ENCODE peak calls at places on chromosomes 13 and 19, in ten cellular contexts. One of them, this sample, is unnamed.

GRCh38 chr13:69683921-69684663 is 423.5 kb upstream of the ATXN8OS start:
- DNase-seq in GM23338: no peak
- DNase-seq in mammary epithelial cell: no peak
- DNase-seq in A673: no peak
- DNase-seq in foreskin fibroblast: no peak
- DNase-seq in PC-3: no peak
- DNase-seq in tibial nerve: no peak
- DNase-seq in uterus: no peak
- DNase-seq in ascending aorta: no peak
- DNase-seq in AG04449: no peak
- DNase-seq in this sample: no peak

GRCh38 chr13:34853161-34853560 is 88.9 kb upstream of the NBEA start:
- DNase-seq in GM23338: no peak
- DNase-seq in mammary epithelial cell: no peak
- DNase-seq in A673: no peak
- DNase-seq in foreskin fibroblast: no peak
- DNase-seq in PC-3: no peak
- DNase-seq in tibial nerve: no peak
- DNase-seq in uterus: no peak
- DNase-seq in ascending aorta: no peak
- DNase-seq in AG04449: no peak
- DNase-seq in this sample: no peak

GRCh38 chr19:40604647-40605200 is 3.6 kb downstream of the LTBP4 start:
- DNase-seq in GM23338: no peak
- DNase-seq in mammary epithelial cell: peak; percentile 41
- DNase-seq in A673: no peak
- DNase-seq in foreskin fibroblast: no peak
- DNase-seq in PC-3: peak; percentile 42
- DNase-seq in tibial nerve: no peak
- DNase-seq in uterus: no peak
- DNase-seq in ascending aorta: no peak
- DNase-seq in AG04449: no peak
- DNase-seq in this sample: peak; percentile 76

GRCh38 chr13:80337706-80338105 is 3.2 kb downstream of the SPRY2 start:
- DNase-seq in GM23338: no peak
- DNase-seq in mammary epithelial cell: peak; percentile 29
- DNase-seq in A673: no peak
- DNase-seq in foreskin fibroblast: no peak
- DNase-seq in PC-3: no peak
- DNase-seq in tibial nerve: no peak
- DNase-seq in uterus: no peak
- DNase-seq in ascending aorta: no peak
- DNase-seq in AG04449: no peak
- DNase-seq in this sample: no peak

GRCh38 chr13:45092668-45093067 is 27.6 kb upstream of the GTF2F2 start:
- DNase-seq in GM23338: no peak
- DNase-seq in mammary epithelial cell: peak; percentile 56
- DNase-seq in A673: no peak
- DNase-seq in foreskin fibroblast: peak; percentile 66
- DNase-seq in PC-3: peak; percentile 60
- DNase-seq in tibial nerve: no peak
- DNase-seq in uterus: no peak
- DNase-seq in ascending aorta: no peak
- DNase-seq in AG04449: no peak
- DNase-seq in this sample: no peak

GRCh38 chr19:7869910-7870511 is 4.2 kb downstream of the PRR36 start:
- DNase-seq in GM23338: peak; percentile 96
- DNase-seq in mammary epithelial cell: peak; percentile 41
- DNase-seq in A673: peak; percentile 93
- DNase-seq in foreskin fibroblast: peak; percentile 54
- DNase-seq in PC-3: peak; percentile 87
- DNase-seq in tibial nerve: no peak
- DNase-seq in uterus: peak; percentile 46
- DNase-seq in ascending aorta: no peak
- DNase-seq in AG04449: no peak
- DNase-seq in this sample: no peak

GRCh38 chr13:45445053-45445452 is 19.7 kb upstream of the COG3 start:
- DNase-seq in GM23338: no peak
- DNase-seq in mammary epithelial cell: no peak
- DNase-seq in A673: no peak
- DNase-seq in foreskin fibroblast: no peak
- DNase-seq in PC-3: no peak
- DNase-seq in tibial nerve: no peak
- DNase-seq in uterus: no peak
- DNase-seq in ascending aorta: peak; percentile 13
- DNase-seq in AG04449: no peak
- DNase-seq in this sample: no peak

GRCh38 chr13:94700051-94700535 is 12.3 kb downstream of the SOX21 start:
- DNase-seq in GM23338: no peak
- DNase-seq in mammary epithelial cell: no peak
- DNase-seq in A673: no peak
- DNase-seq in foreskin fibroblast: no peak
- DNase-seq in PC-3: no peak
- DNase-seq in tibial nerve: no peak
- DNase-seq in uterus: no peak
- DNase-seq in ascending aorta: no peak
- DNase-seq in AG04449: no peak
- DNase-seq in this sample: no peak

GRCh38 chr19:11024259-11024658 is 63.4 kb downstream of the SMARCA4 start:
- DNase-seq in GM23338: no peak
- DNase-seq in mammary epithelial cell: no peak
- DNase-seq in A673: no peak
- DNase-seq in foreskin fibroblast: peak; percentile 33
- DNase-seq in PC-3: no peak
- DNase-seq in tibial nerve: no peak
- DNase-seq in uterus: no peak
- DNase-seq in ascending aorta: no peak
- DNase-seq in AG04449: no peak
- DNase-seq in this sample: no peak

DNA sequence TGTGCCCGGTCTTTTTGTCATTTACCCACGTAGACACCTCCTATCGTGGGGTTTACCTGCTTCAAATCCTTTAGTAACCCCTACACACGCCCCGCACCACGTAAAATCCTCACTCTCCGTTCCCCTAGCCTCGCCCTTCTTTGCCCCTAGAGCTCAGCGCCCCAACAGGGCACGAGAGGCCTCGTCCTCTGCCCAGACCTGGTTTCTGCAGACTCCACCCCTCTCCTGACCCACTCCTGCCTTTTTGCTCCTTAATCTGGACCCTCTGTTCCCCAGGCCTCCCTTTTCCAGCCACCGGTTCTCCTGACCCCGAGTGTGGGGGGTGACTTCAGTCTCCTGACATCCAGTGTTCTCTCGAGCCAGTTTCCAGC is 427 bp downstream of the ZNF528 start:
- DNase-seq in GM23338: peak; percentile 44
- DNase-seq in mammary epithelial cell: no peak
- DNase-seq in A673: no peak
- DNase-seq in foreskin fibroblast: peak; percentile 43
- DNase-seq in PC-3: no peak
- DNase-seq in tibial nerve: no peak
- DNase-seq in uterus: no peak
- DNase-seq in ascending aorta: peak; percentile 65
- DNase-seq in AG04449: no peak
- DNase-seq in this sample: no peak
- H3K4me3 ChIP-seq in GM23338: peak overlapping the region; percentile 57
- H3K4me3 ChIP-seq in mammary epithelial cell: peak overlapping the region; percentile 42
- H3K4me3 ChIP-seq in A673: peak overlapping the region; percentile 40
- H3K4me3 ChIP-seq in foreskin fibroblast: peak overlapping the region; percentile 99
- H3K4me3 ChIP-seq in PC-3: peak overlapping the region; percentile 75
- H3K4me3 ChIP-seq in tibial nerve: peak overlapping the region; percentile 83
- H3K4me3 ChIP-seq in uterus: peak overlapping the region; percentile 54
- H3K4me3 ChIP-seq in ascending aorta: peak overlapping the region; percentile 79
- H3K4me3 ChIP-seq in AG04449: peak overlapping the region; percentile 86
- H3K4me3 ChIP-seq in this sample: peak overlapping the region; percentile 61

GRCh38 chr19:14116525-14116917 is 1.0 kb downstream of the PRKACA start:
- DNase-seq in GM23338: no peak
- DNase-seq in mammary epithelial cell: no peak
- DNase-seq in A673: no peak
- DNase-seq in foreskin fibroblast: peak; percentile 24
- DNase-seq in PC-3: no peak
- DNase-seq in tibial nerve: no peak
- DNase-seq in uterus: no peak
- DNase-seq in ascending aorta: no peak
- DNase-seq in AG04449: no peak
- DNase-seq in this sample: no peak

GRCh38 chr19:14115761-14116160 is 1.8 kb downstream of the PRKACA start:
- DNase-seq in GM23338: no peak
- DNase-seq in mammary epithelial cell: no peak
- DNase-seq in A673: no peak
- DNase-seq in foreskin fibroblast: no peak
- DNase-seq in PC-3: no peak
- DNase-seq in tibial nerve: no peak
- DNase-seq in uterus: no peak
- DNase-seq in ascending aorta: no peak
- DNase-seq in AG04449: no peak
- DNase-seq in this sample: no peak

GRCh38 chr19:14114439-14114838 is 3.1 kb downstream of the PRKACA start:
- DNase-seq in GM23338: no peak
- DNase-seq in mammary epithelial cell: no peak
- DNase-seq in A673: no peak
- DNase-seq in foreskin fibroblast: no peak
- DNase-seq in PC-3: no peak
- DNase-seq in tibial nerve: no peak
- DNase-seq in uterus: no peak
- DNase-seq in ascending aorta: no peak
- DNase-seq in AG04449: no peak
- DNase-seq in this sample: no peak

GRCh38 chr19:14113762-14114414 is 3.7 kb downstream of the PRKACA start:
- DNase-seq in GM23338: peak; percentile 57
- DNase-seq in mammary epithelial cell: no peak
- DNase-seq in A673: no peak
- DNase-seq in foreskin fibroblast: no peak
- DNase-seq in PC-3: peak; percentile 40
- DNase-seq in tibial nerve: no peak
- DNase-seq in uterus: no peak
- DNase-seq in ascending aorta: no peak
- DNase-seq in AG04449: no peak
- DNase-seq in this sample: no peak

DNA sequence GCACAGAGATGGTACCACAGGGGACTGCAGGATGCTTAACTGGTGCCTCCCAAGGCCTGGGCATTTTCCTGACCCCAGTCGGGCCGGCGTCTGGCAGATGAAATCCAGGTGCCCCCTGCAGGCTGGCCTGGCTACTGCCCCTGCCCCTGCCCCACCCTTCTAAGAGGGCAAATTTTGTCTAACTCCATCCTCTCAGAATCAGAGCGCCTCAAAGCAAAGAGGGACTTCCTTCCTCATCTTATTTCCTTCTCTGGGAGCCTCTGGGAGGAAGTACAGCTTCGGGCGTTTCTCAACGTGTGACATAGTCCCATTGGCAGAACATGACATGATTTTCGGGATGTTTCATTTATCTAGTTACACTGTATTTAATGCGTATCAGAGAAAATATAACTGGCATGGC is 2.7 kb downstream of the PRKACA start:
- DNase-seq in GM23338: peak; percentile 77
- DNase-seq in mammary epithelial cell: no peak
- DNase-seq in A673: no peak
- DNase-seq in foreskin fibroblast: peak; percentile 57
- DNase-seq in PC-3: peak; percentile 46
- DNase-seq in tibial nerve: no peak
- DNase-seq in uterus: no peak
- DNase-seq in ascending aorta: no peak
- DNase-seq in AG04449: no peak
- DNase-seq in this sample: no peak
- H3K4me3 ChIP-seq in GM23338: no peak overlapping the region
- H3K4me3 ChIP-seq in mammary epithelial cell: no peak overlapping the region
- H3K4me3 ChIP-seq in A673: no peak overlapping the region
- H3K4me3 ChIP-seq in foreskin fibroblast: no peak overlapping the region
- H3K4me3 ChIP-seq in PC-3: no peak overlapping the region
- H3K4me3 ChIP-seq in tibial nerve: no peak overlapping the region
- H3K4me3 ChIP-seq in uterus: no peak overlapping the region
- H3K4me3 ChIP-seq in ascending aorta: peak overlapping the region; percentile 6
- H3K4me3 ChIP-seq in AG04449: no peak overlapping the region
- H3K4me3 ChIP-seq in this sample: no peak overlapping the region

DNA sequence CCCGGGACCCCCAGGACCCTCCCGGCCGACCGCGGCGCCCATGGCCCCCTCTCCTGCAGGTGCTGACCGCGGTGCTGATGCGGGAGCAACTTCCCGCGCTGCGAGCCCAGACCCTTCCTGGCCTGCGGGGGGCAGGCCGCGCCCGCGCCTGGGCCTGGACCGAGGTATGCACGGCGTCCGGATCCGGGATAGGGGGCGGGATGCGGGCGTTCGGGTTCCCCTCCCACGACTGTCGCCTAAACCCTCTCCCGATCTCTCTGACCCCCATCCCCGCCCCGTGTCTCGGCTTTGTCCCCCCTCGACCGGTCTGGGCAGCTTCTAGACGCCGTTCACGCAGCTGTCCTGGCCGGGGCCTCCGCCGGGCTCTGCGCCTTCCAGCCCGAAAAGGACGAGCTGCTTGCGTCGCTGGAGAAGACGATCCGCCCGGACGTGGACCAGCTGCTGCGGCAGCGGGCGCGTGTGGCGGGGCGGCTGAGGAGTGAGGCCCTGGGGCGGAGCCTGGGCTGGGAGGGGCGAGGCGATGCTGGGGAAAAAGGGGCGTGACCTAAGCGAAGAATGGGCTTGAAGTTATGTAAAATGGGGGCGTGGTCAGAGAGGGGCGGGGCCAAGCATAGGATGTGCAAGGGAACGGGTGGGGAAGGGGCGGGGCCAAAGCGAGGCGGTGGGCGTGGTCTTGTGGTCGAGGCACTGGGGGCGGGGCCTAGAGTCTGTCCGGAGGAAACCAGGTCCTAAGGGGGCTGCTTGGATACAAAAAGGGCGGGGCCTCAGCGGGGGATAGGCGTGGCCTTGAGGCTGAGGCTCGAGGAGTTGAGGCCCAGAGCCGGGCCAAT is 15.9 kb upstream of the COLGALT1 start:
- DNase-seq in GM23338: peak; percentile 100
- DNase-seq in mammary epithelial cell: peak; percentile 83
- DNase-seq in A673: peak; percentile 98
- DNase-seq in foreskin fibroblast: peak; percentile 97
- DNase-seq in PC-3: peak; percentile 94
- DNase-seq in tibial nerve: peak; percentile 99
- DNase-seq in uterus: peak; percentile 97
- DNase-seq in ascending aorta: peak; percentile 93
- DNase-seq in AG04449: no peak
- DNase-seq in this sample: peak; percentile 94
- H3K4me3 ChIP-seq in GM23338: peak overlapping the region; percentile 85
- H3K4me3 ChIP-seq in mammary epithelial cell: peak overlapping the region; percentile 51
- H3K4me3 ChIP-seq in A673: peak overlapping the region; percentile 53
- H3K4me3 ChIP-seq in foreskin fibroblast: peak overlapping the region; percentile 56
- H3K4me3 ChIP-seq in PC-3: peak overlapping the region; percentile 67
- H3K4me3 ChIP-seq in tibial nerve: peak overlapping the region; percentile 60
- H3K4me3 ChIP-seq in uterus: peak overlapping the region; percentile 28
- H3K4me3 ChIP-seq in ascending aorta: peak overlapping the region; percentile 64
- H3K4me3 ChIP-seq in AG04449: peak overlapping the region; percentile 55
- H3K4me3 ChIP-seq in this sample: peak overlapping the region; percentile 37

DNA sequence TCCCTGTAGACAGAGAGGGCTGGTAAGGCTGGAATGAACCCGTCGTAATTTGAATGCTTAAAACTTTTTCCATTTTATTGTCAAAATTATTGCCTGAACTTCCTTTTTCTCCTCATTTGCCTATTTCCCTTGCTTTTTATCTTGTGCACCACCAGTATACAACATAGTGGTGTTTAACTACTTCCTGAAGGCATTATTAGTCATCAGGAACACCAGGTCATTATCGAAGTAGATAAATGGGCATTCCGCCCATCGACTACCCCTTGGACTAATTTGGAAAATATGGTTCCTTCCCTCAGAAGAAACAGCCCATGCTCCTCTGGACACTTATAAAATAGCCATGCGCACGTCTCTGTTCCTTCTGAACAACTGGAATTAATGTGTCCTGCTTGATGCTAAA is 232.1 kb downstream of the TM9SF2 start:
- DNase-seq in GM23338: no peak
- DNase-seq in mammary epithelial cell: no peak
- DNase-seq in A673: peak; percentile 81
- DNase-seq in foreskin fibroblast: no peak
- DNase-seq in PC-3: no peak
- DNase-seq in tibial nerve: no peak
- DNase-seq in uterus: no peak
- DNase-seq in ascending aorta: no peak
- DNase-seq in AG04449: no peak
- DNase-seq in this sample: no peak
- H3K4me3 ChIP-seq in GM23338: no peak overlapping the region
- H3K4me3 ChIP-seq in mammary epithelial cell: no peak overlapping the region
- H3K4me3 ChIP-seq in A673: no peak overlapping the region
- H3K4me3 ChIP-seq in foreskin fibroblast: no peak overlapping the region
- H3K4me3 ChIP-seq in PC-3: no peak overlapping the region
- H3K4me3 ChIP-seq in tibial nerve: no peak overlapping the region
- H3K4me3 ChIP-seq in uterus: no peak overlapping the region
- H3K4me3 ChIP-seq in ascending aorta: no peak overlapping the region
- H3K4me3 ChIP-seq in AG04449: no peak overlapping the region
- H3K4me3 ChIP-seq in this sample: no peak overlapping the region